ENCODE peak calls at places on chromosomes 16 and 17, in nine cellular contexts. E is OCI-LY7, R is Right ventricle myocardium inferior, X is NCI-H345, A is AG09319, C is nucleus accumbens, Z is caudate nucleus, P is neural progenitor cell, F is GM23248. W is an unnamed sample.

GRCh38 chr17:63137163-63137562 is 171.1 kb downstream of the TANC2 start:
- DNase-seq in E (no peak), R (no peak), X (no peak), A (no peak), C (no peak), Z (no peak), P (no peak), F (no peak), W (no peak)

GRCh38 chr17:61411114-61411943 is 11.7 kb downstream of the TBX2 start:
- DNase-seq in E (peak), R (peak), X (no peak), A (peak), C (no peak), Z (no peak), P (peak), F (peak), W (peak)

GRCh38 chr17:32357615-32358014 is 7.7 kb downstream of the ZNF207 start:
- DNase-seq in E (no peak), R (no peak), X (no peak), A (no peak), C (no peak), Z (no peak), P (no peak), F (no peak), W (no peak)

GRCh38 chr16:1557074-1557473 is 23.6 kb downstream of the TMEM204 start:
- DNase-seq in E (no peak), R (no peak), X (no peak), A (no peak), C (no peak), Z (no peak), P (no peak), F (no peak), W (no peak)

GRCh38 chr17:11490171-11490760 is 108.0 kb upstream of the DNAH9 start:
- DNase-seq in E (no peak), R (no peak), X (no peak), A (no peak), C (no peak), Z (no peak), P (peak), F (no peak), W (no peak)

GRCh38 chr16:69448470-69449193 is 24.2 kb downstream of the CYB5B start:
- DNase-seq in E (no peak), R (no peak), X (no peak), A (peak), C (no peak), Z (no peak), P (no peak), F (peak), W (no peak)

GRCh38 chr17:63946440-63947363 is 14.6 kb upstream of the CD79B start:
- DNase-seq in E (peak), R (peak), X (peak), A (no peak), C (no peak), Z (no peak), P (peak), F (peak), W (peak)

GRCh38 chr16:58428621-58429557 is 36.6 kb downstream of the GINS3 start:
- DNase-seq in E (no peak), R (no peak), X (no peak), A (no peak), C (no peak), Z (no peak), P (no peak), F (no peak), W (no peak)

GRCh38 chr17:61404702-61405046 is 5.0 kb downstream of the TBX2 start:
- DNase-seq in E (no peak), R (no peak), X (no peak), A (no peak), C (no peak), Z (no peak), P (no peak), F (no peak), W (no peak)

GRCh38 chr16:78648517-78648916 is 549.1 kb downstream of the WWOX start:
- DNase-seq in E (no peak), R (no peak), X (no peak), A (no peak), C (no peak), Z (peak), P (no peak), F (no peak), W (no peak)

GRCh38 chr17:41914358-41914766 is 4.4 kb downstream of the ACLY start:
- DNase-seq in E (no peak), R (no peak), X (no peak), A (no peak), C (no peak), Z (no peak), P (peak), F (no peak), W (no peak)

GRCh38 chr17:44556854-44557606 is at the start of gene FZD2:
- DNase-seq in E (peak), R (peak), X (peak), A (peak), C (peak), Z (peak), P (peak), F (peak), W (peak)

GRCh38 chr16:424623-425081 is 797 bp upstream of the RAB11FIP3 start:
- DNase-seq in E (no peak), R (peak), X (no peak), A (no peak), C (no peak), Z (no peak), P (no peak), F (peak), W (no peak)

GRCh38 chr16:75007443-75007842 is 8.6 kb downstream of the ZNRF1 start:
- DNase-seq in E (no peak), R (no peak), X (no peak), A (no peak), C (no peak), Z (no peak), P (no peak), F (no peak), W (no peak)

GRCh38 chr17:51604299-51605020 is 344.1 kb downstream of the UTP18 start:
- DNase-seq in E (no peak), R (no peak), X (no peak), A (no peak), C (no peak), Z (no peak), P (no peak), F (no peak), W (no peak)

GRCh38 chr16:9419161-9419560 is 327.7 kb downstream of the HAPSTR1 start:
- DNase-seq in E (no peak), R (no peak), X (no peak), A (no peak), C (no peak), Z (peak), P (no peak), F (no peak), W (no peak)

W was measured in NCI-H1930.